ENCODE peak calls at places on chromosomes 2 and 18, in five cellular contexts. M, I, D, O and S are unnamed samples.

GRCh38 chr2:188524519-188525113 is 232.9 kb downstream of the GULP1 start:
- DNase-seq in M (peak), I (no peak), D (peak), O (peak), S (peak)

GRCh38 chr2:111225871-111226270 is 105.2 kb downstream of the BCL2L11 start:
- DNase-seq in M (no peak), I (no peak), D (no peak), O (no peak), S (no peak)

GRCh38 chr2:45330617-45331016 is 280.4 kb downstream of the SRBD1 start:
- DNase-seq in M (peak), I (no peak), D (peak), O (no peak), S (no peak)

GRCh38 chr18:9113468-9114149 is 11.1 kb downstream of the NDUFV2 start:
- DNase-seq in M (no peak), I (no peak), D (no peak), O (no peak), S (no peak)

GRCh38 chr2:84065857-84066256 is 393.2 kb downstream of the SUCLG1 start:
- DNase-seq in M (no peak), I (no peak), D (no peak), O (no peak), S (no peak)

GRCh38 chr2:198220727-198221337 is 416.4 kb downstream of the PLCL1 start:
- DNase-seq in M (no peak), I (no peak), D (no peak), O (no peak), S (no peak)

GRCh38 chr2:118971245-118972122 is 29.5 kb downstream of the MARCO start:
- DNase-seq in M (no peak), I (no peak), D (no peak), O (no peak), S (no peak)

GRCh38 chr2:73870084-73870483 is 22.7 kb upstream of the ACTG2 start:
- DNase-seq in M (no peak), I (no peak), D (no peak), O (no peak), S (no peak)

GRCh38 chr2:41919135-41919534 is 128.7 kb upstream of the PKDCC start:
- DNase-seq in M (no peak), I (no peak), D (no peak), O (no peak), S (no peak)

GRCh38 chr2:170180031-170180566 is 2.2 kb downstream of the MYO3B start:
- DNase-seq in M (no peak), I (peak), D (no peak), O (no peak), S (peak)

GRCh38 chr2:69138247-69138754 is 125.3 kb downstream of the ANTXR1 start:
- DNase-seq in M (peak), I (no peak), D (no peak), O (no peak), S (peak)

GRCh38 chr2:231326404-231326803 is 69.1 kb upstream of the B3GNT7 start:
- DNase-seq in M (no peak), I (no peak), D (no peak), O (no peak), S (no peak)

GRCh38 chr18:57627488-57627887 is 5.9 kb upstream of the NARS1 start:
- DNase-seq in M (no peak), I (no peak), D (no peak), O (no peak), S (no peak)

DNA sequence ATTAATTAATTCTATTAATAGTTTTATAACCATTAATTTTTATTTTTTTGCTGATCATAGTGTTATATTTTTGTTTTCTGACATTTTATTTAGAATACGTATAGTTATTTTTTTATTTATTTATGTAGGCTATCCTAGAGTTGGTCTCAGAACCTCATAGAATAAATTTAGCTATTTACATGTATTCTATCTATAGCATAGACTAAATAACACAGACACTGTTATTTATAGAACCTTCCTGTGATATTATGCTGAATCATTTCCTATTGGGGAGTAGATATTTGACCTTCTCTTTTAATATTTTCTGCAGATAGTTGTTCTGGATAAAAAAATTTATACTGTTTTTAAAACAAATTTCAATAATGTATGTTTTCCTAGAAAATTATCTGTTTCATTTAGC is 20.2 kb downstream of the ARHGEF33 start:
- DNase-seq in M (no peak), I (no peak), D (no peak), O (no peak), S (no peak)
- TF ChIP-seq JUNB in M (no peak), I (no peak), D (no peak), O (no peak), S (no peak)

GRCh38 chr2:1731963-1732768 is 12.1 kb downstream of the PXDN start:
- DNase-seq in M (no peak), I (no peak), D (no peak), O (no peak), S (no peak)
- TF ChIP-seq JUNB in M (no peak), I (no peak), D (no peak), O (no peak), S (no peak)

GRCh38 chr2:23901966-23902942 is 24.7 kb downstream of the ATAD2B start:
- DNase-seq in M (no peak), I (no peak), D (no peak), O (no peak), S (no peak)

GRCh38 chr2:23903034-23903433 is 23.9 kb downstream of the ATAD2B start:
- DNase-seq in M (no peak), I (no peak), D (no peak), O (no peak), S (no peak)

GRCh38 chr2:23904215-23904614 is 22.7 kb downstream of the ATAD2B start:
- DNase-seq in M (no peak), I (no peak), D (no peak), O (no peak), S (no peak)

GRCh38 chr2:23900133-23900926 is 26.6 kb downstream of the ATAD2B start:
- DNase-seq in M (peak), I (no peak), D (no peak), O (no peak), S (no peak)

DNA sequence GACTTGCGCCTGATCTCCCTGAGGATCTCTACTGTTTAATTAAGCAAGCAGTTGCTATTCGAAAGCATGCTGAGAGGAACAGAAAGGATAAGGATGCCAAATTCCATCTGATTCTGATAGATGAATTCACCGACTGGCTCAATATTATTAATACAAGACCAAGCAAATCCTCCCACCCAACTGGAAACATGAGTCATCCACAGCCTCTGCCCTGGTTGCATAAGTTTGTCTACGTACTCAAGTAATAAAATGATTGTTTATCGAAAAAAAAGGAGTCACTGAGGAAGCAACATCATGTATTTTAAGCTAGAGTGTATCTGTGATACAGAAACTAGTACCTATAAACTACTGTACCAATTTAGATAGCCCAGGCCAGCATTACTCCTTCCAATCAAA is 26.0 kb downstream of the ATAD2B start:
- DNase-seq in M (peak), I (no peak), D (peak), O (peak), S (no peak)
- TF ChIP-seq JUNB in M (peak), I (no peak), D (no peak), O (no peak), S (no peak)

GRCh38 chr2:104690255-104690999 is 163.5 kb upstream of the POU3F3 start:
- DNase-seq in M (no peak), I (no peak), D (no peak), O (no peak), S (no peak)
- TF ChIP-seq JUNB in M (no peak), I (no peak), D (no peak), O (no peak), S (no peak)

GRCh38 chr18:49135871-49136270 is 185.1 kb upstream of the SMAD7 start:
- DNase-seq in M (peak), I (no peak), D (peak), O (no peak), S (peak)
- TF ChIP-seq JUNB in M (no peak), I (no peak), D (no peak), O (no peak), S (no peak)

DNA sequence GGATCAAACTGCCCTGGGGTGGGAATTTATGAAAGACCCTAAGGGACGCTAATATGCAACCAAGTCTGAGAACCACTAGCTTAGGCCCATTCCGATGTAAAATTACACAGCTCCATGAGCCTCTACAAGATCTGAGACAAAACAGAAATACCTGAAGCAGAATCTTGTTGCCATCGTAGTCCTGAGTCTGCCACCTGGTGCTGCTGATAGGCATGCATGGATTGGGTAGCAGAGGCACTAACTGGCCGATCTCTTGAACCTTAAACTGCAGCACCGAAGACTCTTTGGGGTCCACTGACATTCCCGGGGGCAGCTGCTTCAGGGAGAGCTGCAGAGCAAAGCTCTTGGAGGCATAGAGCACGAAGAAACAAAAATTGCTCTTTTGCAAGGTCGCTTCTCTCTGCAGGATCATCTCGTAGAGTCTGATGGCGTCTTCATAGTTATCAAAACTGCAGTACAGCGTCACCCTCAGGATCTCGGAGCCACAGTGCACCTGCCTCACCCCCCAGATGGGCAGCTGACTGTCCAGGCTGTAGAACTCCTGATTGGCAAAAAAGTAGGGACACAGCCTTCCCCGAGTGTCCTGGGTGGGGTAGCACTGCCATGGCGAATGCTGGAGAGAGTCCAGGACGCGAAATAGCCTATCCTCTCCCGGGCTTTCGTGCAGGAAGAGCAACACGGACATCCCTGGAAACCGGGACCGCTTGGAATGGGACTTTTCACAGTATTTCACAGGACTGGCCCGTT is 848 bp downstream of the FAM124B start:
- DNase-seq in M (no peak), I (no peak), D (no peak), O (peak), S (no peak)
- TF ChIP-seq JUNB in M (no peak), I (no peak), D (no peak), O (no peak), S (no peak)

GRCh38 chr2:53182609-53183008 is 585.0 kb upstream of the CHAC2 start:
- DNase-seq in M (no peak), I (no peak), D (no peak), O (no peak), S (no peak)
- TF ChIP-seq JUNB in M (no peak), I (no peak), D (no peak), O (no peak), S (no peak)